ENCODE peak calls at places on chromosomes 13 and 19, in six cellular contexts. One of them, this sample, is unnamed.

GRCh38 chr19:31803819-31804446 is 454.7 kb upstream of the TSHZ3 start:
- DNase-seq in SK-N-SH: no peak
- DNase-seq in A549: no peak
- DNase-seq in PC-3: no peak
- DNase-seq in neuronal stem cell: no peak
- DNase-seq in HCT116: no peak
- DNase-seq in this sample: no peak

GRCh38 chr13:51271528-51272070 is 49.4 kb downstream of the FAM124A start:
- DNase-seq in A549: no peak
- DNase-seq in neuronal stem cell: no peak
- DNase-seq in PC-3: no peak
- DNase-seq in HCT116: no peak
- DNase-seq in SK-N-SH: no peak
- DNase-seq in this sample: no peak

GRCh38 chr19:49114630-49115363 is 627 bp downstream of the LIN7B start:
- DNase-seq in A549: no peak
- DNase-seq in HCT116: no peak
- DNase-seq in neuronal stem cell: peak
- DNase-seq in SK-N-SH: peak
- DNase-seq in PC-3: no peak
- DNase-seq in this sample: no peak

GRCh38 chr13:109281017-109281416 is 505.4 kb downstream of the IRS2 start:
- DNase-seq in HCT116: no peak
- DNase-seq in A549: no peak
- DNase-seq in PC-3: no peak
- DNase-seq in neuronal stem cell: no peak
- DNase-seq in SK-N-SH: no peak
- DNase-seq in this sample: no peak

GRCh38 chr19:4516199-4516938 is 1.9 kb downstream of the PLIN4 start:
- DNase-seq in neuronal stem cell: no peak
- DNase-seq in SK-N-SH: no peak
- DNase-seq in A549: no peak
- DNase-seq in PC-3: no peak
- DNase-seq in HCT116: no peak
- DNase-seq in this sample: no peak

GRCh38 chr19:8659905-8660304 is 29.5 kb downstream of the NFILZ start:
- DNase-seq in PC-3: no peak
- DNase-seq in SK-N-SH: no peak
- DNase-seq in neuronal stem cell: no peak
- DNase-seq in HCT116: no peak
- DNase-seq in A549: no peak
- DNase-seq in this sample: no peak

GRCh38 chr13:32246468-32246867 is 68.7 kb downstream of the ZAR1L start:
- DNase-seq in HCT116: peak
- DNase-seq in SK-N-SH: peak
- DNase-seq in neuronal stem cell: peak
- DNase-seq in PC-3: peak
- DNase-seq in A549: peak
- DNase-seq in this sample: no peak

GRCh38 chr13:95154441-95154886 is 146.8 kb downstream of the ABCC4 start:
- DNase-seq in A549: peak
- DNase-seq in HCT116: no peak
- DNase-seq in PC-3: peak
- DNase-seq in neuronal stem cell: no peak
- DNase-seq in SK-N-SH: no peak
- DNase-seq in this sample: peak

GRCh38 chr19:50994129-50994528 is 7.3 kb downstream of the KLK8 start:
- DNase-seq in HCT116: no peak
- DNase-seq in A549: peak
- DNase-seq in PC-3: peak
- DNase-seq in SK-N-SH: no peak
- DNase-seq in neuronal stem cell: no peak
- DNase-seq in this sample: no peak

GRCh38 chr13:73173160-73173905 is 114.5 kb downstream of the KLF5 start:
- DNase-seq in A549: no peak
- DNase-seq in neuronal stem cell: no peak
- DNase-seq in HCT116: no peak
- DNase-seq in PC-3: peak
- DNase-seq in SK-N-SH: no peak
- DNase-seq in this sample: no peak

GRCh38 chr19:41575998-41576397 is at the start of gene CEACAM21:
- DNase-seq in neuronal stem cell: no peak
- DNase-seq in PC-3: no peak
- DNase-seq in SK-N-SH: no peak
- DNase-seq in HCT116: no peak
- DNase-seq in A549: no peak
- DNase-seq in this sample: no peak

GRCh38 chr13:59398661-59399060 is 765.1 kb downstream of the DIAPH3 start:
- DNase-seq in SK-N-SH: no peak
- DNase-seq in A549: no peak
- DNase-seq in neuronal stem cell: no peak
- DNase-seq in HCT116: no peak
- DNase-seq in PC-3: no peak
- DNase-seq in this sample: no peak

GRCh38 chr13:42575938-42576337 is 2.0 kb downstream of the TNFSF11 start:
- DNase-seq in HCT116: no peak
- DNase-seq in neuronal stem cell: no peak
- DNase-seq in SK-N-SH: no peak
- DNase-seq in A549: no peak
- DNase-seq in PC-3: no peak
- DNase-seq in this sample: no peak

GRCh38 chr19:33580645-33581037 is 41.1 kb upstream of the CHST8 start:
- DNase-seq in neuronal stem cell: no peak
- DNase-seq in A549: no peak
- DNase-seq in PC-3: peak
- DNase-seq in SK-N-SH: no peak
- DNase-seq in HCT116: no peak
- DNase-seq in this sample: no peak

GRCh38 chr19:7705387-7706187 is 3.7 kb upstream of the FCER2 start:
- DNase-seq in neuronal stem cell: no peak
- DNase-seq in PC-3: no peak
- DNase-seq in A549: no peak
- DNase-seq in HCT116: no peak
- DNase-seq in SK-N-SH: no peak
- DNase-seq in this sample: no peak

GRCh38 chr13:97540696-97541095 is 106.7 kb downstream of the RAP2A start:
- DNase-seq in neuronal stem cell: no peak
- DNase-seq in SK-N-SH: no peak
- DNase-seq in PC-3: no peak
- DNase-seq in HCT116: no peak
- DNase-seq in A549: no peak
- DNase-seq in this sample: no peak
- H3K4me2 ChIP-seq in neuronal stem cell: no peak
- H3K4me2 ChIP-seq in SK-N-SH: no peak
- H3K4me2 ChIP-seq in PC-3: no peak
- H3K4me2 ChIP-seq in HCT116: no peak
- H3K4me2 ChIP-seq in A549: no peak
- H3K4me2 ChIP-seq in this sample: no peak

GRCh38 chr19:6221878-6222746 is 57.7 kb downstream of the MLLT1 start:
- DNase-seq in SK-N-SH: no peak
- DNase-seq in neuronal stem cell: no peak
- DNase-seq in A549: no peak
- DNase-seq in HCT116: no peak
- DNase-seq in PC-3: no peak
- DNase-seq in this sample: no peak

GRCh38 chr19:6222884-6223283 is 56.9 kb downstream of the MLLT1 start:
- DNase-seq in PC-3: no peak
- DNase-seq in A549: no peak
- DNase-seq in HCT116: no peak
- DNase-seq in SK-N-SH: no peak
- DNase-seq in neuronal stem cell: no peak
- DNase-seq in this sample: no peak

GRCh38 chr19:6220385-6221191 is 59.2 kb downstream of the MLLT1 start:
- DNase-seq in SK-N-SH: no peak
- DNase-seq in HCT116: no peak
- DNase-seq in neuronal stem cell: no peak
- DNase-seq in A549: no peak
- DNase-seq in PC-3: no peak
- DNase-seq in this sample: no peak

GRCh38 chr19:6219592-6220290 is 60.0 kb downstream of the MLLT1 start:
- DNase-seq in PC-3: no peak
- DNase-seq in HCT116: no peak
- DNase-seq in SK-N-SH: no peak
- DNase-seq in A549: no peak
- DNase-seq in neuronal stem cell: no peak
- DNase-seq in this sample: no peak

GRCh38 chr19:6221220-6221877 is 58.4 kb downstream of the MLLT1 start:
- DNase-seq in A549: no peak
- DNase-seq in SK-N-SH: no peak
- DNase-seq in neuronal stem cell: no peak
- DNase-seq in HCT116: no peak
- DNase-seq in PC-3: no peak
- DNase-seq in this sample: no peak
- H3K4me2 ChIP-seq in A549: no peak
- H3K4me2 ChIP-seq in SK-N-SH: no peak
- H3K4me2 ChIP-seq in neuronal stem cell: no peak
- H3K4me2 ChIP-seq in HCT116: no peak
- H3K4me2 ChIP-seq in PC-3: no peak
- H3K4me2 ChIP-seq in this sample: no peak

GRCh38 chr19:45645631-45646344 is 6.6 kb upstream of the EML2 start:
- DNase-seq in HCT116: peak
- DNase-seq in SK-N-SH: peak
- DNase-seq in PC-3: peak
- DNase-seq in A549: peak
- DNase-seq in neuronal stem cell: no peak
- DNase-seq in this sample: no peak
- H3K4me2 ChIP-seq in HCT116: peak
- H3K4me2 ChIP-seq in SK-N-SH: peak
- H3K4me2 ChIP-seq in PC-3: peak
- H3K4me2 ChIP-seq in A549: peak
- H3K4me2 ChIP-seq in neuronal stem cell: peak
- H3K4me2 ChIP-seq in this sample: peak

GRCh38 chr19:53959176-53959757 is 3.5 kb upstream of the CACNG8 start:
- DNase-seq in SK-N-SH: peak
- DNase-seq in neuronal stem cell: no peak
- DNase-seq in HCT116: no peak
- DNase-seq in PC-3: no peak
- DNase-seq in A549: no peak
- DNase-seq in this sample: no peak
- H3K4me2 ChIP-seq in SK-N-SH: peak
- H3K4me2 ChIP-seq in neuronal stem cell: peak
- H3K4me2 ChIP-seq in HCT116: no peak
- H3K4me2 ChIP-seq in PC-3: no peak
- H3K4me2 ChIP-seq in A549: peak
- H3K4me2 ChIP-seq in this sample: no peak

GRCh38 chr13:36549771-36550170 is 117.5 kb downstream of the CCNA1 start:
- DNase-seq in neuronal stem cell: peak
- DNase-seq in A549: no peak
- DNase-seq in PC-3: no peak
- DNase-seq in HCT116: no peak
- DNase-seq in SK-N-SH: peak
- DNase-seq in this sample: no peak

GRCh38 chr13:36553501-36553900 is 120.3 kb upstream of the SERTM1 start:
- DNase-seq in PC-3: no peak
- DNase-seq in HCT116: no peak
- DNase-seq in neuronal stem cell: no peak
- DNase-seq in SK-N-SH: no peak
- DNase-seq in A549: no peak
- DNase-seq in this sample: no peak

GRCh38 chr13:36555151-36555986 is 118.5 kb upstream of the SERTM1 start:
- DNase-seq in neuronal stem cell: no peak
- DNase-seq in A549: no peak
- DNase-seq in SK-N-SH: no peak
- DNase-seq in PC-3: no peak
- DNase-seq in HCT116: no peak
- DNase-seq in this sample: no peak

GRCh38 chr13:36551445-36551844 is 119.2 kb downstream of the CCNA1 start:
- DNase-seq in PC-3: no peak
- DNase-seq in HCT116: no peak
- DNase-seq in neuronal stem cell: no peak
- DNase-seq in A549: no peak
- DNase-seq in SK-N-SH: no peak
- DNase-seq in this sample: no peak

DNA sequence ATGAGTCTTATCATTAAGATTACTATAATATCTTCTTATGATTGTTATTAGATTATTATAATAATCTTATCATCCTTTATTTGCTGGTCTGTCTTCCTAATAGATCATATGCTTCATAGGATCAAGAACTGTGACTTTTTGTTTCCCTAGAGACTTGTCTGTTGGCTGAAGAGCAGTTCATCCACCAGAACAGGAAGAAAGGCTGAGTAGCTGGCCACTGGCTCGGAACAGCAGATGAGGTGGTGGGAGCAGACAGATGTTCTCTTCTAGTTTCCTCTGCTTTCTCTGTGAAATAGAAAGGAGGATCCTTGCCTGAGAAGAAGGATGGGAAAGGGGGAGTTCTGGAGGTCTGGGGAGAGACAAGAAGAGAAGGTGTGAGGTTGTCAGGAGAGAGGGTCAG is 120.0 kb downstream of the CCNA1 start:
- DNase-seq in SK-N-SH: no peak
- DNase-seq in HCT116: no peak
- DNase-seq in PC-3: no peak
- DNase-seq in A549: no peak
- DNase-seq in neuronal stem cell: no peak
- DNase-seq in this sample: no peak
- H3K4me2 ChIP-seq in SK-N-SH: no peak
- H3K4me2 ChIP-seq in HCT116: no peak
- H3K4me2 ChIP-seq in PC-3: no peak
- H3K4me2 ChIP-seq in A549: no peak
- H3K4me2 ChIP-seq in neuronal stem cell: no peak
- H3K4me2 ChIP-seq in this sample: no peak

GRCh38 chr13:30743319-30744055 is 8.1 kb downstream of the ALOX5AP start:
- DNase-seq in HCT116: peak
- DNase-seq in neuronal stem cell: no peak
- DNase-seq in SK-N-SH: no peak
- DNase-seq in A549: peak
- DNase-seq in PC-3: peak
- DNase-seq in this sample: peak
- H3K4me2 ChIP-seq in HCT116: peak
- H3K4me2 ChIP-seq in neuronal stem cell: no peak
- H3K4me2 ChIP-seq in SK-N-SH: peak
- H3K4me2 ChIP-seq in A549: peak
- H3K4me2 ChIP-seq in PC-3: peak
- H3K4me2 ChIP-seq in this sample: peak